ENCODE peak calls at places on chromosomes 2 and 18, in nine cellular contexts. N, I, Q, G, H, U, Y, V and L are unnamed samples.

GRCh38 chr2:48205137-48205798 is 299.0 kb upstream of the FBXO11 start:
- DNase-seq in N (no peak), I (no peak), Q (no peak), G (no peak), H (no peak), U (no peak), Y (no peak), V (no peak), L (no peak)

GRCh38 chr18:48885951-48886400 is 64.8 kb downstream of the SMAD7 start:
- DNase-seq in N (no peak), I (no peak), Q (no peak), G (no peak), H (no peak), U (no peak), Y (no peak), V (no peak), L (no peak)

GRCh38 chr18:51151568-51152511 is 45.6 kb downstream of the MEX3C start:
- DNase-seq in N (no peak), I (peak; percentile 72), Q (no peak), G (no peak), H (no peak), U (peak; percentile 61), Y (no peak), V (peak; percentile 61), L (no peak)

GRCh38 chr18:79897940-79898625 is 53.4 kb downstream of the SLC66A2 start:
- DNase-seq in N (no peak), I (no peak), Q (no peak), G (no peak), H (no peak), U (no peak), Y (no peak), V (no peak), L (no peak)

GRCh38 chr2:217402622-217403383 is 542.9 kb upstream of the TNP1 start:
- DNase-seq in N (peak; percentile 13), I (no peak), Q (no peak), G (no peak), H (peak; percentile 89), U (no peak), Y (no peak), V (no peak), L (no peak)

GRCh38 chr2:10900216-10901109 is 11.3 kb upstream of the KCNF1 start:
- DNase-seq in N (no peak), I (no peak), Q (peak; percentile 59), G (peak; percentile 69), H (no peak), U (no peak), Y (peak; percentile 75), V (no peak), L (peak; percentile 54)

GRCh38 chr2:238146884-238147544 is 8.5 kb downstream of the KLHL30 start:
- DNase-seq in N (no peak), I (no peak), Q (no peak), G (no peak), H (no peak), U (no peak), Y (no peak), V (no peak), L (no peak)

GRCh38 chr2:37325625-37326071 is 1.0 kb upstream of the PRKD3 start:
- DNase-seq in N (no peak), I (no peak), Q (no peak), G (peak; percentile 35), H (no peak), U (no peak), Y (no peak), V (no peak), L (no peak)

GRCh38 chr2:79817288-79817687 is 304.4 kb downstream of the CTNNA2 start:
- DNase-seq in N (no peak), I (no peak), Q (no peak), G (no peak), H (no peak), U (no peak), Y (no peak), V (no peak), L (no peak)

GRCh38 chr2:241842620-241843211 is 16.0 kb downstream of the PDCD1 start:
- DNase-seq in N (peak; percentile 49), I (no peak), Q (no peak), G (no peak), H (peak; percentile 32), U (no peak), Y (no peak), V (peak; percentile 77), L (no peak)

GRCh38 chr2:167761465-167762136 is 485.8 kb downstream of the STK39 start:
- DNase-seq in N (no peak), I (no peak), Q (no peak), G (no peak), H (no peak), U (no peak), Y (no peak), V (no peak), L (no peak)

GRCh38 chr2:241965931-241966412 is 96.4 kb downstream of the RTP5 start:
- DNase-seq in N (no peak), I (peak; percentile 76), Q (peak; percentile 44), G (no peak), H (peak; percentile 41), U (peak; percentile 70), Y (no peak), V (peak; percentile 73), L (peak; percentile 82)

GRCh38 chr2:41933035-41933429 is 114.8 kb upstream of the PKDCC start:
- DNase-seq in N (no peak), I (no peak), Q (no peak), G (no peak), H (no peak), U (no peak), Y (no peak), V (no peak), L (no peak)

GRCh38 chr18:60020107-60020925 is 120.5 kb downstream of the PMAIP1 start:
- DNase-seq in N (no peak), I (no peak), Q (no peak), G (no peak), H (no peak), U (no peak), Y (no peak), V (no peak), L (no peak)

GRCh38 chr2:96540136-96540535 is 3.6 kb downstream of the ARID5A start:
- DNase-seq in N (no peak), I (no peak), Q (no peak), G (no peak), H (no peak), U (no peak), Y (no peak), V (no peak), L (peak; percentile 78)

GRCh38 chr18:25921677-25922421 is 168.6 kb downstream of the SS18 start:
- DNase-seq in N (no peak), I (peak; percentile 26), Q (peak; percentile 21), G (peak; percentile 31), H (no peak), U (peak; percentile 14), Y (peak; percentile 47), V (peak; percentile 13), L (peak; percentile 11)

GRCh38 chr2:187658952-187659525 is 104.8 kb upstream of the TFPI start:
- DNase-seq in N (no peak), I (no peak), Q (peak; percentile 34), G (no peak), H (no peak), U (no peak), Y (peak; percentile 6), V (no peak), L (peak; percentile 14)

GRCh38 chr2:109325570-109325969 is 196.6 kb downstream of the SH3RF3 start:
- DNase-seq in N (no peak), I (no peak), Q (no peak), G (no peak), H (no peak), U (no peak), Y (no peak), V (no peak), L (no peak)